ENCODE peak calls at places on chromosomes 2 and 18, in six cellular contexts. N is mucosa of descending colon; X is aorta; F is body of pancreas; O is stimulated activated CD8-positive, alpha-beta memory T cell treated with anti-CD3 and anti-CD28 coated beads, Interleukin-7, amount 100 ng/mL, for 1 hour; P is NCI-H510A treated with DMSO at 0.1 percent for 48 hours. J is an unnamed sample.
A peak's percentile ranks its signal among the peaks of the same experiment; 100 is the strongest.

GRCh38 chr18:13159579-13159978 is 59.0 kb upstream of the LDLRAD4 start:
- DNase-seq in N (no peak), X (no peak), F (no peak), O (no peak), P (peak; percentile 10), J (no peak)

GRCh38 chr2:224268441-224268840 is 133.5 kb downstream of the FAM124B start:
- DNase-seq in N (no peak), X (no peak), F (no peak), O (no peak), P (no peak), J (no peak)

GRCh38 chr2:161725297-161725696 is 101.1 kb downstream of the SLC4A10 start:
- DNase-seq in N (no peak), X (no peak), F (no peak), O (no peak), P (no peak), J (no peak)

GRCh38 chr2:1272835-1273234 is 140.4 kb upstream of the TPO start:
- DNase-seq in N (no peak), X (no peak), F (no peak), O (no peak), P (no peak), J (no peak)

GRCh38 chr2:168740360-168740759 is 62.1 kb upstream of the NOSTRIN start:
- DNase-seq in N (no peak), X (no peak), F (no peak), O (no peak), P (no peak), J (no peak)

GRCh38 chr2:25993049-25993448 is 10.8 kb upstream of the KIF3C start:
- DNase-seq in N (no peak), X (no peak), F (no peak), O (no peak), P (no peak), J (no peak)

GRCh38 chr18:10530852-10531251 is 5.0 kb downstream of the NAPG start:
- DNase-seq in N (no peak), X (no peak), F (no peak), O (no peak), P (no peak), J (no peak)

GRCh38 chr2:234816491-234816890 is 135.3 kb upstream of the SH3BP4 start:
- DNase-seq in N (no peak), X (no peak), F (no peak), O (no peak), P (no peak), J (no peak)

J was measured in effector CD8-positive, alpha-beta T cell.